ENCODE peak calls at places on chromosomes 12 and 14, in four cellular contexts. X is A549, H is GM12878, M is K562. F is an unnamed sample.

GRCh38 chr12:57185906-57186508 is 30.6 kb upstream of the NXPH4 start:
- DNase-seq in X (no peak), H (no peak), M (no peak), F (no peak)

GRCh38 chr12:54411398-54412241 is 7.4 kb downstream of the ITGA5 start:
- DNase-seq in X (no peak), H (no peak), M (peak), F (no peak)

GRCh38 chr12:105464426-105464825 is 133.9 kb downstream of the C12orf75 start:
- DNase-seq in X (no peak), H (no peak), M (no peak), F (no peak)

GRCh38 chr14:34933301-34933700 is 49.5 kb upstream of the SRP54 start:
- DNase-seq in X (no peak), H (no peak), M (no peak), F (no peak)

GRCh38 chr12:115611477-115611876 is 666.0 kb downstream of the MED13L start:
- DNase-seq in X (no peak), H (no peak), M (no peak), F (no peak)

GRCh38 chr12:42296503-42297109 is 29.3 kb downstream of the ZCRB1 start:
- DNase-seq in X (no peak), H (no peak), M (peak), F (peak)

GRCh38 chr12:5556033-5556614 is 124.2 kb downstream of the NTF3 start:
- DNase-seq in X (peak), H (no peak), M (peak), F (no peak)

GRCh38 chr12:47022296-47022695 is 57.1 kb upstream of the PCED1B start:
- DNase-seq in X (no peak), H (no peak), M (no peak), F (no peak)

GRCh38 chr12:9378430-9378835 is 170.2 kb upstream of the PZP start:
- DNase-seq in X (peak), H (no peak), M (peak), F (peak)

GRCh38 chr14:102279688-102280348 is 25.1 kb downstream of the MOK start:
- DNase-seq in X (peak), H (no peak), M (no peak), F (peak)

GRCh38 chr12:114481200-114481535 is 75.2 kb upstream of the TBX5 start:
- DNase-seq in X (no peak), H (no peak), M (no peak), F (no peak)

GRCh38 chr12:108302471-108303311 is 36.4 kb downstream of the CMKLR1 start:
- DNase-seq in X (no peak), H (no peak), M (no peak), F (peak)

GRCh38 chr14:69289811-69290520 is 30.0 kb downstream of the GALNT16 start:
- DNase-seq in X (no peak), H (no peak), M (no peak), F (no peak)

GRCh38 chr12:126385785-126386184 is 1320.5 kb downstream of the AACS start:
- DNase-seq in X (no peak), H (no peak), M (no peak), F (no peak)

GRCh38 chr12:58922849-58923248 is 2.5 kb upstream of the LRIG3 start:
- DNase-seq in X (no peak), H (no peak), M (no peak), F (no peak)

GRCh38 chr14:74902941-74903705 is 19.9 kb downstream of the RPS6KL1 start:
- DNase-seq in X (no peak), H (no peak), M (no peak), F (no peak)

GRCh38 chr14:23068792-23069412 is 11.6 kb upstream of the CDH24 start:
- DNase-seq in X (peak), H (peak), M (peak), F (peak)

GRCh38 chr12:23949212-23950010 is at the start of gene SOX5:
- DNase-seq in X (no peak), H (no peak), M (peak), F (peak)

GRCh38 chr14:99821519-99822165 is 28.4 kb downstream of the EML1 start:
- DNase-seq in X (no peak), H (no peak), M (no peak), F (no peak)

GRCh38 chr12:65620026-65620425 is 204.3 kb upstream of the HMGA2 start:
- DNase-seq in X (no peak), H (no peak), M (no peak), F (no peak)

GRCh38 chr12:15726029-15726756 is 63.0 kb downstream of the EPS8 start:
- DNase-seq in X (no peak), H (no peak), M (no peak), F (no peak)

GRCh38 chr12:107450541-107450940 is 235.1 kb upstream of the PWP1 start:
- DNase-seq in X (no peak), H (no peak), M (no peak), F (no peak)

GRCh38 chr12:24487606-24488005 is 461.3 kb downstream of the BCAT1 start:
- DNase-seq in X (no peak), H (no peak), M (no peak), F (no peak)

GRCh38 chr12:124369055-124369900 is 74.4 kb downstream of the RFLNA start:
- DNase-seq in X (no peak), H (no peak), M (no peak), F (peak)

GRCh38 chr14:65069874-65070709 is 32.2 kb downstream of the MAX start:
- DNase-seq in X (no peak), H (no peak), M (no peak), F (no peak)

GRCh38 chr12:85603556-85603955 is 232.7 kb downstream of the RASSF9 start:
- DNase-seq in X (no peak), H (no peak), M (no peak), F (no peak)

GRCh38 chr14:23185046-23185445 is 1.6 kb upstream of the SLC7A8 start:
- DNase-seq in X (no peak), H (no peak), M (no peak), F (no peak)

GRCh38 chr12:56687225-56688128 is 607 bp downstream of the PTGES3 start:
- DNase-seq in X (peak), H (no peak), M (no peak), F (no peak)

GRCh38 chr14:23984891-23985607 is 3.7 kb upstream of the DHRS4L2 start:
- DNase-seq in X (peak), H (no peak), M (no peak), F (peak)

GRCh38 chr14:99120147-99121026 is 151.6 kb downstream of the BCL11B start:
- DNase-seq in X (no peak), H (no peak), M (no peak), F (no peak)

GRCh38 chr14:38731962-38732361 is 371.1 kb downstream of the SEC23A start:
- DNase-seq in X (no peak), H (no peak), M (no peak), F (no peak)

GRCh38 chr12:65432606-65433005 is 154.1 kb downstream of the MSRB3 start:
- DNase-seq in X (no peak), H (no peak), M (no peak), F (no peak)

GRCh38 chr12:93773122-93773871 is 96.1 kb downstream of the CRADD start:
- DNase-seq in X (no peak), H (no peak), M (peak), F (no peak)
- TF ChIP-seq ESRRA in X (no peak), H (no peak), M (no peak), F (no peak)

DNA sequence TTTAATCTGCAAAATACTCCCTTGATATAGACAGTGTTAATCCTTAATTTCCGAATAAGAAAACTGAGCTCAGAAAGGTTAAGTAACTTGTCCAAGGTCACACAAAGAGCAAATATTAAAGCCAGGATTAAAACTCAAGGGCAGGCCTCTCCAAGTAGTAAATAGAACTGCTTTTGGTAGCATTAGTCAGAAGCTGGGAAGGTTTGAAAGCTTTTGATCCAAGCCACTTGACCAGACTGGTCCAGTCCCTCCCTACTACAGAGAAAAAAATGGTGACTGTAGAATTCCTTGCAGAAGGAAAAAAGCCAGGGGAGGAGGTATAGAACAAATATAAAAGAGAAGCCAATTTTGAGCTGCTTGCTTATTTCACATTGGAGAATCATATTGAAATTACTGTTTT is 111.5 kb downstream of the NT5DC3 start:
- DNase-seq in X (no peak), H (no peak), M (no peak), F (no peak)
- TF ChIP-seq JUNB in X (no peak), H (no peak), M (no peak), F (no peak)

GRCh38 chr12:30694412-30694955 is 1.2 kb downstream of the IPO8 start:
- DNase-seq in X (no peak), H (no peak), M (peak), F (no peak)
- TF ChIP-seq ESRRA in X (no peak), H (no peak), M (no peak), F (no peak)

GRCh38 chr12:34347367-34347766 is 325.1 kb downstream of the ALG10 start:
- DNase-seq in X (peak), H (no peak), M (peak), F (peak)
- TF ChIP-seq JUNB in X (no peak), H (no peak), M (no peak), F (no peak)

GRCh38 chr12:7190268-7191055 is 976 bp downstream of the PEX5 start:
- DNase-seq in X (peak), H (no peak), M (no peak), F (peak)
- TF ChIP-seq ESRRA in X (no peak), H (no peak), M (no peak), F (no peak)

DNA sequence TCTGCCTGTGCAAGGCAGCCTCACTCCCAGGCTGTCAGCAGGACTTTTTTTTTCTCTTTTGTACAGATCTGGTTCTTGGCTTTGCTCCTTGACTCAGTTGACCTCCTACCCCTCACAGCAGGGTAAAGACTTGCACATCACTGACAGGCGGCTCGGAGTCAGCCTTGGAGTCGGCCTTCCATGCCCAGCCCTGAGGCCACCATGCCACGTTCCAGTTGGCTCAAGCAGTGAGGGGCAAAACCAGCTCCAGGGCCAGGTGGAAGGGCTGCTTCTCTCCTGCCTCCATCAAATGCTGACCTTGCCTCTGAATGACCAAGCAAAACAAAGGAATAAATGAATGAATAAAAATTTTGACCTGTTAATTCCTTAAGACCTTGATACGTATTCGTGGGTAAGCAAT is 27.6 kb downstream of the JAG2 start:
- DNase-seq in X (no peak), H (no peak), M (no peak), F (no peak)
- TF ChIP-seq JUNB in X (no peak), H (no peak), M (no peak), F (no peak)

GRCh38 chr14:37195327-37195726 is 2.4 kb upstream of the MIPOL1 start:
- DNase-seq in X (no peak), H (no peak), M (no peak), F (peak)

GRCh38 chr14:37198273-37198598 is 499 bp downstream of the MIPOL1 start:
- DNase-seq in X (no peak), H (no peak), M (no peak), F (no peak)

GRCh38 chr14:37198907-37199306 is 1.2 kb downstream of the MIPOL1 start:
- DNase-seq in X (no peak), H (no peak), M (no peak), F (no peak)

GRCh38 chr14:37196604-37197420 is 925 bp upstream of the MIPOL1 start:
- DNase-seq in X (no peak), H (no peak), M (no peak), F (no peak)

GRCh38 chr14:37197421-37198272 is at the start of gene MIPOL1:
- DNase-seq in X (peak), H (no peak), M (peak), F (peak)
- TF ChIP-seq ESRRA in X (no peak), H (no peak), M (peak), F (peak)